ENCODE peak calls at places on chromosomes 16 and 17, in ten cellular contexts. M is naive thymus-derived CD8-positive, alpha-beta T cell; W is GM04504; E is hippocampal formation; Q is WTC11; T is stimulated activated CD4-positive, alpha-beta T cell treated with anti-CD3 and anti-CD28 coated beads, Interleukin-4, amount 100 ng/mL, for 4 hours; H is stimulated activated CD8-positive, alpha-beta memory T cell treated with anti-CD3 and anti-CD28 coated beads, Interleukin-4, amount 100 ng/mL, for 1 hour; P is hypothalamus; F is non-pigmented ciliary epithelial cell; S is foreskin fibroblast. U is an unnamed sample.

GRCh38 chr17:74211929-74212261 is 1.5 kb upstream of the TTYH2 start:
- DNase-seq in M (no peak), Q (no peak), W (no peak), E (no peak), F (no peak), H (no peak), P (no peak), T (no peak), S (no peak), U (no peak)

GRCh38 chr17:69239611-69240010 is 11.0 kb upstream of the ABCA10 start:
- DNase-seq in Q (no peak), W (no peak), M (no peak), S (no peak), T (no peak), H (no peak), F (no peak), P (no peak), E (no peak), U (no peak)

GRCh38 chr17:17732892-17733670 is 51.8 kb downstream of the RAI1 start:
- DNase-seq in F (peak; percentile 50), Q (no peak), E (no peak), T (no peak), H (no peak), P (no peak), S (peak; percentile 60), M (no peak), W (no peak), U (no peak)

GRCh38 chr16:85532147-85532546 is 81.0 kb upstream of the GSE1 start:
- DNase-seq in W (no peak), Q (no peak), P (no peak), T (no peak), F (no peak), S (no peak), H (no peak), M (no peak), E (no peak), U (no peak)

GRCh38 chr16:2499890-2500633 is 13.7 kb upstream of the ATP6V0C start:
- DNase-seq in F (no peak), Q (no peak), T (no peak), P (no peak), S (no peak), M (no peak), E (no peak), W (no peak), H (no peak), U (no peak)

GRCh38 chr17:2240541-2240940 is 63.0 kb downstream of the SMG6 start:
- DNase-seq in M (no peak), F (no peak), P (no peak), Q (no peak), H (no peak), W (no peak), S (no peak), T (no peak), E (no peak), U (no peak)

GRCh38 chr17:9007052-9007714 is 14.1 kb upstream of the NTN1 start:
- DNase-seq in Q (no peak), T (no peak), H (no peak), W (no peak), F (no peak), S (no peak), P (no peak), E (no peak), M (no peak), U (no peak)

GRCh38 chr16:25586826-25587225 is 104.9 kb upstream of the HS3ST4 start:
- DNase-seq in T (no peak), S (no peak), M (no peak), F (no peak), E (no peak), P (no peak), H (no peak), Q (no peak), W (no peak), U (no peak)

GRCh38 chr17:21361020-21361809 is 14.9 kb upstream of the KCNJ12 start:
- DNase-seq in F (no peak), Q (no peak), H (no peak), T (no peak), M (no peak), E (no peak), S (no peak), W (no peak), P (no peak), U (no peak)

GRCh38 chr17:76243826-76244679 is 3.8 kb upstream of the RNF157 start:
- DNase-seq in H (no peak), Q (no peak), W (no peak), S (peak; percentile 70), M (no peak), T (no peak), P (no peak), E (no peak), F (no peak), U (no peak)

GRCh38 chr17:21127508-21128077 is 829 bp downstream of the DHRS7B start:
- DNase-seq in S (no peak), P (no peak), W (no peak), H (no peak), Q (no peak), M (no peak), E (no peak), T (no peak), F (no peak), U (no peak)

GRCh38 chr17:41777579-41778188 is 8.8 kb downstream of the JUP start:
- DNase-seq in P (no peak), F (no peak), W (peak; percentile 50), H (no peak), S (peak; percentile 90), M (no peak), Q (no peak), T (no peak), E (peak; percentile 25), U (no peak)

GRCh38 chr17:46768540-46768870 is 50.0 kb downstream of the WNT3 start:
- DNase-seq in M (no peak), W (no peak), F (no peak), P (no peak), T (no peak), H (no peak), Q (no peak), E (no peak), S (no peak), U (no peak)

GRCh38 chr16:88264641-88265285 is 118.0 kb upstream of the ZNF469 start:
- DNase-seq in S (peak; percentile 90), H (no peak), F (peak; percentile 69), P (no peak), M (peak; percentile 27), W (peak; percentile 87), T (peak; percentile 28), Q (peak; percentile 48), E (no peak), U (peak; percentile 49)

GRCh38 chr17:49290690-49291326 is 60.2 kb upstream of the PHOSPHO1 start:
- DNase-seq in M (no peak), E (peak; percentile 6), T (no peak), H (no peak), P (no peak), S (peak; percentile 21), Q (no peak), F (peak; percentile 6), W (no peak), U (no peak)

GRCh38 chr16:24838554-24839266 is 7.1 kb upstream of the SLC5A11 start:
- DNase-seq in F (no peak), P (no peak), M (no peak), W (peak; percentile 36), Q (no peak), S (peak; percentile 42), E (peak; percentile 85), H (no peak), T (no peak), U (no peak)

GRCh38 chr17:45334701-45335677 is 18.2 kb upstream of the MAP3K14 start:
- DNase-seq in S (no peak), H (no peak), M (no peak), P (no peak), T (no peak), F (no peak), W (no peak), E (no peak), Q (no peak), U (peak; percentile 11)

GRCh38 chr17:2545393-2545792 is 33.7 kb upstream of the METTL16 start:
- DNase-seq in S (no peak), W (no peak), E (no peak), P (no peak), T (no peak), F (no peak), M (no peak), H (no peak), Q (no peak), U (no peak)

GRCh38 chr17:4839221-4839620 is 6.1 kb downstream of the MINK1 start:
- DNase-seq in S (no peak), Q (no peak), M (no peak), H (no peak), W (no peak), E (no peak), F (no peak), T (no peak), P (no peak), U (no peak)

GRCh38 chr17:73902416-73903181 is 258.4 kb upstream of the SDK2 start:
- DNase-seq in E (no peak), S (no peak), F (no peak), Q (peak; percentile 45), W (no peak), T (no peak), P (no peak), M (no peak), H (no peak), U (no peak)

GRCh38 chr16:81478876-81479496 is 34.4 kb downstream of the CMIP start:
- DNase-seq in M (peak; percentile 49), S (no peak), F (no peak), T (no peak), P (no peak), W (no peak), H (no peak), E (no peak), Q (no peak), U (peak; percentile 63)

GRCh38 chr16:81374514-81374913 is 59.8 kb downstream of the GAN start:
- DNase-seq in Q (no peak), T (no peak), M (no peak), P (no peak), E (no peak), W (no peak), S (no peak), H (no peak), F (no peak), U (no peak)

GRCh38 chr17:27670791-27671590 is 40.0 kb downstream of the LGALS9 start:
- DNase-seq in E (no peak), Q (no peak), P (no peak), T (no peak), W (no peak), M (no peak), H (no peak), S (no peak), F (no peak), U (peak; percentile 11)

GRCh38 chr17:48610282-48611211 is at the start of gene HOXB7:
- DNase-seq in Q (no peak), W (peak; percentile 71), S (no peak), M (peak; percentile 45), H (no peak), E (no peak), P (no peak), F (no peak), T (peak; percentile 38), U (peak; percentile 68)

GRCh38 chr16:3785413-3785812 is 68.1 kb upstream of the TRAP1 start:
- DNase-seq in P (no peak), M (no peak), F (no peak), E (no peak), T (no peak), Q (no peak), S (no peak), W (no peak), H (no peak), U (no peak)

GRCh38 chr16:27246439-27246838 is 22.1 kb downstream of the NSMCE1 start:
- DNase-seq in W (no peak), Q (no peak), S (no peak), H (no peak), F (no peak), M (no peak), E (no peak), T (no peak), P (no peak), U (no peak)

GRCh38 chr16:87924937-87925670 is 11.2 kb downstream of the CA5A start:
- DNase-seq in P (no peak), T (no peak), H (no peak), W (no peak), E (no peak), Q (no peak), M (no peak), S (no peak), F (no peak), U (no peak)

GRCh38 chr16:88010343-88010970 is 59.2 kb downstream of the BANP start:
- DNase-seq in W (no peak), F (no peak), H (no peak), T (no peak), E (no peak), M (no peak), Q (no peak), S (no peak), P (no peak), U (peak; percentile 0)

U was measured in activated B cell treated with CpG ODN at 0.5 μM for 24 hours.